ENCODE peak calls at places on chromosomes 7 and 10, in five cellular contexts. One of them, this sample, is unnamed.

GRCh38 chr7:45920543-45921380 is at the start of gene IGFBP3:
- DNase-seq in cerebellar cortex: no peak
- DNase-seq in H4: peak
- DNase-seq in naive B cell: no peak
- DNase-seq in naive thymus-derived CD4-positive, alpha-beta T cell: no peak
- DNase-seq in this sample: no peak

GRCh38 chr10:120336910-120337540 is 120.0 kb upstream of the PLPP4 start:
- DNase-seq in cerebellar cortex: peak
- DNase-seq in H4: peak
- DNase-seq in naive B cell: peak
- DNase-seq in naive thymus-derived CD4-positive, alpha-beta T cell: peak
- DNase-seq in this sample: peak

GRCh38 chr7:95758187-95758586 is 14.2 kb upstream of the DYNC1I1 start:
- DNase-seq in cerebellar cortex: no peak
- DNase-seq in H4: no peak
- DNase-seq in naive B cell: no peak
- DNase-seq in naive thymus-derived CD4-positive, alpha-beta T cell: no peak
- DNase-seq in this sample: no peak

GRCh38 chr7:134891262-134892001 is 94.9 kb upstream of the AGBL3 start:
- DNase-seq in cerebellar cortex: peak
- DNase-seq in H4: peak
- DNase-seq in naive B cell: no peak
- DNase-seq in naive thymus-derived CD4-positive, alpha-beta T cell: no peak
- DNase-seq in this sample: no peak

GRCh38 chr10:102642553-102643345 is 1.5 kb upstream of the TRIM8 start:
- DNase-seq in cerebellar cortex: peak
- DNase-seq in H4: no peak
- DNase-seq in naive B cell: peak
- DNase-seq in naive thymus-derived CD4-positive, alpha-beta T cell: peak
- DNase-seq in this sample: no peak

GRCh38 chr10:22030421-22030820 is 26.9 kb upstream of the DNAJC1 start:
- DNase-seq in cerebellar cortex: no peak
- DNase-seq in H4: no peak
- DNase-seq in naive B cell: no peak
- DNase-seq in naive thymus-derived CD4-positive, alpha-beta T cell: no peak
- DNase-seq in this sample: no peak

GRCh38 chr10:115001506-115002381 is 63.7 kb downstream of the TRUB1 start:
- DNase-seq in cerebellar cortex: no peak
- DNase-seq in H4: peak
- DNase-seq in naive B cell: no peak
- DNase-seq in naive thymus-derived CD4-positive, alpha-beta T cell: no peak
- DNase-seq in this sample: no peak

GRCh38 chr7:141198191-141198958 is 124.5 kb downstream of the TMEM178B start:
- DNase-seq in cerebellar cortex: no peak
- DNase-seq in H4: peak
- DNase-seq in naive B cell: no peak
- DNase-seq in naive thymus-derived CD4-positive, alpha-beta T cell: no peak
- DNase-seq in this sample: no peak

GRCh38 chr10:34826221-34826620 is 11.1 kb upstream of the PARD3 start:
- DNase-seq in cerebellar cortex: no peak
- DNase-seq in H4: no peak
- DNase-seq in naive B cell: no peak
- DNase-seq in naive thymus-derived CD4-positive, alpha-beta T cell: no peak
- DNase-seq in this sample: no peak

GRCh38 chr7:135690566-135690965 is 28.3 kb downstream of the STMP1 start:
- DNase-seq in cerebellar cortex: no peak
- DNase-seq in H4: no peak
- DNase-seq in naive B cell: no peak
- DNase-seq in naive thymus-derived CD4-positive, alpha-beta T cell: no peak
- DNase-seq in this sample: no peak

GRCh38 chr10:26341701-26342100 is 96.4 kb upstream of the APBB1IP start:
- DNase-seq in cerebellar cortex: no peak
- DNase-seq in H4: no peak
- DNase-seq in naive B cell: no peak
- DNase-seq in naive thymus-derived CD4-positive, alpha-beta T cell: no peak
- DNase-seq in this sample: no peak